ENCODE peak calls at places on chromosomes 6 and 20, in six cellular contexts. One of them, this sample, is unnamed.
A peak's percentile ranks its signal among the peaks of the same experiment; 100 is the strongest.

GRCh38 chr6:126030045-126030444 is 43.7 kb downstream of the TRMT11 start:
- DNase-seq in stimulated activated CD8-positive, alpha-beta memory T cell treated with anti-CD3 and anti-CD28 coated beads, Interleukin-4, amount 100 ng/mL, for 1 hour: no peak
- DNase-seq in GM23338: no peak
- DNase-seq in GM23248: no peak
- DNase-seq in stimulated activated CD4-positive, alpha-beta T cell treated with anti-CD3 and anti-CD28 coated beads, Interleukin-2, amount 100 ng/mL, for 24 hours: no peak
- DNase-seq in M059J: peak; percentile 49
- DNase-seq in this sample: no peak

GRCh38 chr20:44643596-44644383 is 7.7 kb downstream of the ADA start:
- DNase-seq in stimulated activated CD8-positive, alpha-beta memory T cell treated with anti-CD3 and anti-CD28 coated beads, Interleukin-4, amount 100 ng/mL, for 1 hour: no peak
- DNase-seq in GM23338: peak; percentile 54
- DNase-seq in stimulated activated CD4-positive, alpha-beta T cell treated with anti-CD3 and anti-CD28 coated beads, Interleukin-2, amount 100 ng/mL, for 24 hours: peak; percentile 40
- DNase-seq in M059J: peak; percentile 99
- DNase-seq in GM23248: peak; percentile 90
- DNase-seq in this sample: peak; percentile 16

GRCh38 chr20:40255368-40255767 is 433.7 kb downstream of the MAFB start:
- DNase-seq in M059J: no peak
- DNase-seq in GM23248: peak; percentile 61
- DNase-seq in GM23338: no peak
- DNase-seq in stimulated activated CD8-positive, alpha-beta memory T cell treated with anti-CD3 and anti-CD28 coated beads, Interleukin-4, amount 100 ng/mL, for 1 hour: no peak
- DNase-seq in stimulated activated CD4-positive, alpha-beta T cell treated with anti-CD3 and anti-CD28 coated beads, Interleukin-2, amount 100 ng/mL, for 24 hours: no peak
- DNase-seq in this sample: no peak

GRCh38 chr6:127515794-127516675 is 3.1 kb downstream of the MTCL3 start:
- DNase-seq in M059J: peak; percentile 78
- DNase-seq in GM23248: peak; percentile 82
- DNase-seq in GM23338: peak; percentile 74
- DNase-seq in stimulated activated CD4-positive, alpha-beta T cell treated with anti-CD3 and anti-CD28 coated beads, Interleukin-2, amount 100 ng/mL, for 24 hours: peak; percentile 72
- DNase-seq in stimulated activated CD8-positive, alpha-beta memory T cell treated with anti-CD3 and anti-CD28 coated beads, Interleukin-4, amount 100 ng/mL, for 1 hour: peak; percentile 8
- DNase-seq in this sample: peak; percentile 88

GRCh38 chr6:157150076-157150475 is 173.2 kb downstream of the TMEM242 start:
- DNase-seq in stimulated activated CD8-positive, alpha-beta memory T cell treated with anti-CD3 and anti-CD28 coated beads, Interleukin-4, amount 100 ng/mL, for 1 hour: no peak
- DNase-seq in GM23338: no peak
- DNase-seq in M059J: peak; percentile 80
- DNase-seq in GM23248: peak; percentile 13
- DNase-seq in stimulated activated CD4-positive, alpha-beta T cell treated with anti-CD3 and anti-CD28 coated beads, Interleukin-2, amount 100 ng/mL, for 24 hours: no peak
- DNase-seq in this sample: no peak

GRCh38 chr6:32668226-32668747 is 1.8 kb upstream of the HLA-DQB1 start:
- DNase-seq in M059J: peak; percentile 75
- DNase-seq in GM23248: peak; percentile 24
- DNase-seq in stimulated activated CD4-positive, alpha-beta T cell treated with anti-CD3 and anti-CD28 coated beads, Interleukin-2, amount 100 ng/mL, for 24 hours: peak; percentile 22
- DNase-seq in stimulated activated CD8-positive, alpha-beta memory T cell treated with anti-CD3 and anti-CD28 coated beads, Interleukin-4, amount 100 ng/mL, for 1 hour: peak; percentile 21
- DNase-seq in GM23338: peak; percentile 74
- DNase-seq in this sample: no peak

GRCh38 chr6:14280766-14281293 is 163.3 kb downstream of the CD83 start:
- DNase-seq in stimulated activated CD4-positive, alpha-beta T cell treated with anti-CD3 and anti-CD28 coated beads, Interleukin-2, amount 100 ng/mL, for 24 hours: no peak
- DNase-seq in GM23338: peak; percentile 60
- DNase-seq in GM23248: no peak
- DNase-seq in stimulated activated CD8-positive, alpha-beta memory T cell treated with anti-CD3 and anti-CD28 coated beads, Interleukin-4, amount 100 ng/mL, for 1 hour: no peak
- DNase-seq in M059J: no peak
- DNase-seq in this sample: peak; percentile 84

GRCh38 chr6:36676142-36677058 is 2.1 kb upstream of the CDKN1A start:
- DNase-seq in GM23338: no peak
- DNase-seq in stimulated activated CD8-positive, alpha-beta memory T cell treated with anti-CD3 and anti-CD28 coated beads, Interleukin-4, amount 100 ng/mL, for 1 hour: no peak
- DNase-seq in stimulated activated CD4-positive, alpha-beta T cell treated with anti-CD3 and anti-CD28 coated beads, Interleukin-2, amount 100 ng/mL, for 24 hours: no peak
- DNase-seq in GM23248: peak; percentile 60
- DNase-seq in M059J: no peak
- DNase-seq in this sample: no peak

GRCh38 chr20:32907886-32908285 is 49.2 kb downstream of the EFCAB8 start:
- DNase-seq in M059J: no peak
- DNase-seq in stimulated activated CD8-positive, alpha-beta memory T cell treated with anti-CD3 and anti-CD28 coated beads, Interleukin-4, amount 100 ng/mL, for 1 hour: no peak
- DNase-seq in GM23248: no peak
- DNase-seq in stimulated activated CD4-positive, alpha-beta T cell treated with anti-CD3 and anti-CD28 coated beads, Interleukin-2, amount 100 ng/mL, for 24 hours: no peak
- DNase-seq in GM23338: no peak
- DNase-seq in this sample: no peak

GRCh38 chr20:54162378-54162777 is 11.4 kb downstream of the CYP24A1 start:
- DNase-seq in M059J: no peak
- DNase-seq in GM23248: no peak
- DNase-seq in stimulated activated CD8-positive, alpha-beta memory T cell treated with anti-CD3 and anti-CD28 coated beads, Interleukin-4, amount 100 ng/mL, for 1 hour: no peak
- DNase-seq in stimulated activated CD4-positive, alpha-beta T cell treated with anti-CD3 and anti-CD28 coated beads, Interleukin-2, amount 100 ng/mL, for 24 hours: no peak
- DNase-seq in GM23338: no peak
- DNase-seq in this sample: no peak

GRCh38 chr20:34558320-34559202 is at the start of gene MAP1LC3A:
- DNase-seq in M059J: peak; percentile 96
- DNase-seq in GM23338: peak; percentile 98
- DNase-seq in stimulated activated CD8-positive, alpha-beta memory T cell treated with anti-CD3 and anti-CD28 coated beads, Interleukin-4, amount 100 ng/mL, for 1 hour: peak; percentile 83
- DNase-seq in stimulated activated CD4-positive, alpha-beta T cell treated with anti-CD3 and anti-CD28 coated beads, Interleukin-2, amount 100 ng/mL, for 24 hours: peak; percentile 93
- DNase-seq in GM23248: peak; percentile 99
- DNase-seq in this sample: no peak

GRCh38 chr20:43096471-43096870 is 93.2 kb downstream of the PTPRT start:
- DNase-seq in stimulated activated CD8-positive, alpha-beta memory T cell treated with anti-CD3 and anti-CD28 coated beads, Interleukin-4, amount 100 ng/mL, for 1 hour: no peak
- DNase-seq in GM23248: no peak
- DNase-seq in GM23338: no peak
- DNase-seq in stimulated activated CD4-positive, alpha-beta T cell treated with anti-CD3 and anti-CD28 coated beads, Interleukin-2, amount 100 ng/mL, for 24 hours: no peak
- DNase-seq in M059J: no peak
- DNase-seq in this sample: peak; percentile 87

GRCh38 chr6:88709819-88710246 is 253.6 kb downstream of the RNGTT start:
- DNase-seq in stimulated activated CD8-positive, alpha-beta memory T cell treated with anti-CD3 and anti-CD28 coated beads, Interleukin-4, amount 100 ng/mL, for 1 hour: no peak
- DNase-seq in GM23338: no peak
- DNase-seq in M059J: no peak
- DNase-seq in stimulated activated CD4-positive, alpha-beta T cell treated with anti-CD3 and anti-CD28 coated beads, Interleukin-2, amount 100 ng/mL, for 24 hours: no peak
- DNase-seq in GM23248: no peak
- DNase-seq in this sample: no peak

GRCh38 chr20:16434087-16434664 is 139.1 kb downstream of the KIF16B start:
- DNase-seq in stimulated activated CD8-positive, alpha-beta memory T cell treated with anti-CD3 and anti-CD28 coated beads, Interleukin-4, amount 100 ng/mL, for 1 hour: peak; percentile 2
- DNase-seq in GM23248: peak; percentile 34
- DNase-seq in M059J: peak; percentile 34
- DNase-seq in GM23338: peak; percentile 86
- DNase-seq in stimulated activated CD4-positive, alpha-beta T cell treated with anti-CD3 and anti-CD28 coated beads, Interleukin-2, amount 100 ng/mL, for 24 hours: peak; percentile 66
- DNase-seq in this sample: peak; percentile 72

GRCh38 chr6:23320588-23320987 is 751.2 kb downstream of the HDGFL1 start:
- DNase-seq in stimulated activated CD8-positive, alpha-beta memory T cell treated with anti-CD3 and anti-CD28 coated beads, Interleukin-4, amount 100 ng/mL, for 1 hour: no peak
- DNase-seq in GM23248: no peak
- DNase-seq in M059J: no peak
- DNase-seq in stimulated activated CD4-positive, alpha-beta T cell treated with anti-CD3 and anti-CD28 coated beads, Interleukin-2, amount 100 ng/mL, for 24 hours: no peak
- DNase-seq in GM23338: no peak
- DNase-seq in this sample: no peak

GRCh38 chr20:63456429-63457284 is 15.8 kb downstream of the KCNQ2 start:
- DNase-seq in GM23338: no peak
- DNase-seq in GM23248: peak; percentile 51
- DNase-seq in stimulated activated CD8-positive, alpha-beta memory T cell treated with anti-CD3 and anti-CD28 coated beads, Interleukin-4, amount 100 ng/mL, for 1 hour: no peak
- DNase-seq in stimulated activated CD4-positive, alpha-beta T cell treated with anti-CD3 and anti-CD28 coated beads, Interleukin-2, amount 100 ng/mL, for 24 hours: no peak
- DNase-seq in M059J: no peak
- DNase-seq in this sample: no peak

GRCh38 chr20:25669826-25670422 is 26.7 kb downstream of the ZNF337 start:
- DNase-seq in GM23248: peak; percentile 84
- DNase-seq in M059J: peak; percentile 27
- DNase-seq in stimulated activated CD4-positive, alpha-beta T cell treated with anti-CD3 and anti-CD28 coated beads, Interleukin-2, amount 100 ng/mL, for 24 hours: no peak
- DNase-seq in stimulated activated CD8-positive, alpha-beta memory T cell treated with anti-CD3 and anti-CD28 coated beads, Interleukin-4, amount 100 ng/mL, for 1 hour: no peak
- DNase-seq in GM23338: peak; percentile 65
- DNase-seq in this sample: peak; percentile 44

GRCh38 chr20:3710703-3711417 is 1.5 kb downstream of the SIGLEC1 start:
- DNase-seq in stimulated activated CD8-positive, alpha-beta memory T cell treated with anti-CD3 and anti-CD28 coated beads, Interleukin-4, amount 100 ng/mL, for 1 hour: peak; percentile 42
- DNase-seq in GM23248: peak; percentile 63
- DNase-seq in stimulated activated CD4-positive, alpha-beta T cell treated with anti-CD3 and anti-CD28 coated beads, Interleukin-2, amount 100 ng/mL, for 24 hours: peak; percentile 87
- DNase-seq in GM23338: peak; percentile 82
- DNase-seq in M059J: peak; percentile 54
- DNase-seq in this sample: peak; percentile 68

GRCh38 chr6:100134297-100134696 is 140.3 kb upstream of the MCHR2 start:
- DNase-seq in GM23248: no peak
- DNase-seq in stimulated activated CD8-positive, alpha-beta memory T cell treated with anti-CD3 and anti-CD28 coated beads, Interleukin-4, amount 100 ng/mL, for 1 hour: no peak
- DNase-seq in GM23338: no peak
- DNase-seq in M059J: no peak
- DNase-seq in stimulated activated CD4-positive, alpha-beta T cell treated with anti-CD3 and anti-CD28 coated beads, Interleukin-2, amount 100 ng/mL, for 24 hours: no peak
- DNase-seq in this sample: no peak

GRCh38 chr20:20593447-20594170 is 118.8 kb downstream of the RALGAPA2 start:
- DNase-seq in stimulated activated CD4-positive, alpha-beta T cell treated with anti-CD3 and anti-CD28 coated beads, Interleukin-2, amount 100 ng/mL, for 24 hours: peak; percentile 14
- DNase-seq in GM23248: peak; percentile 81
- DNase-seq in stimulated activated CD8-positive, alpha-beta memory T cell treated with anti-CD3 and anti-CD28 coated beads, Interleukin-4, amount 100 ng/mL, for 1 hour: no peak
- DNase-seq in GM23338: peak; percentile 91
- DNase-seq in M059J: peak; percentile 56
- DNase-seq in this sample: peak; percentile 97

GRCh38 chr20:35901678-35902544 is 52.4 kb downstream of the SCAND1 start:
- DNase-seq in stimulated activated CD4-positive, alpha-beta T cell treated with anti-CD3 and anti-CD28 coated beads, Interleukin-2, amount 100 ng/mL, for 24 hours: no peak
- DNase-seq in M059J: peak; percentile 95
- DNase-seq in stimulated activated CD8-positive, alpha-beta memory T cell treated with anti-CD3 and anti-CD28 coated beads, Interleukin-4, amount 100 ng/mL, for 1 hour: no peak
- DNase-seq in GM23338: no peak
- DNase-seq in GM23248: peak; percentile 91
- DNase-seq in this sample: peak; percentile 96

GRCh38 chr6:401239-401993 is 9.9 kb downstream of the IRF4 start:
- DNase-seq in GM23338: no peak
- DNase-seq in GM23248: no peak
- DNase-seq in stimulated activated CD8-positive, alpha-beta memory T cell treated with anti-CD3 and anti-CD28 coated beads, Interleukin-4, amount 100 ng/mL, for 1 hour: no peak
- DNase-seq in M059J: no peak
- DNase-seq in stimulated activated CD4-positive, alpha-beta T cell treated with anti-CD3 and anti-CD28 coated beads, Interleukin-2, amount 100 ng/mL, for 24 hours: no peak
- DNase-seq in this sample: no peak

GRCh38 chr20:10309326-10309725 is 90.7 kb downstream of the SNAP25 start:
- DNase-seq in stimulated activated CD8-positive, alpha-beta memory T cell treated with anti-CD3 and anti-CD28 coated beads, Interleukin-4, amount 100 ng/mL, for 1 hour: no peak
- DNase-seq in GM23338: no peak
- DNase-seq in M059J: peak; percentile 98
- DNase-seq in GM23248: peak; percentile 89
- DNase-seq in stimulated activated CD4-positive, alpha-beta T cell treated with anti-CD3 and anti-CD28 coated beads, Interleukin-2, amount 100 ng/mL, for 24 hours: no peak
- DNase-seq in this sample: no peak

GRCh38 chr6:26155066-26155925 is 68.1 kb downstream of the HFE start:
- DNase-seq in GM23248: peak; percentile 52
- DNase-seq in stimulated activated CD8-positive, alpha-beta memory T cell treated with anti-CD3 and anti-CD28 coated beads, Interleukin-4, amount 100 ng/mL, for 1 hour: no peak
- DNase-seq in stimulated activated CD4-positive, alpha-beta T cell treated with anti-CD3 and anti-CD28 coated beads, Interleukin-2, amount 100 ng/mL, for 24 hours: peak; percentile 45
- DNase-seq in M059J: peak; percentile 53
- DNase-seq in GM23338: peak; percentile 60
- DNase-seq in this sample: peak; percentile 83

GRCh38 chr6:77456531-77457248 is 6.6 kb downstream of the HTR1B start:
- DNase-seq in M059J: peak; percentile 97
- DNase-seq in stimulated activated CD8-positive, alpha-beta memory T cell treated with anti-CD3 and anti-CD28 coated beads, Interleukin-4, amount 100 ng/mL, for 1 hour: no peak
- DNase-seq in GM23248: peak; percentile 97
- DNase-seq in stimulated activated CD4-positive, alpha-beta T cell treated with anti-CD3 and anti-CD28 coated beads, Interleukin-2, amount 100 ng/mL, for 24 hours: no peak
- DNase-seq in GM23338: no peak
- DNase-seq in this sample: peak; percentile 64

GRCh38 chr20:41631826-41632225 is 13.6 kb upstream of the CHD6 start:
- DNase-seq in GM23338: no peak
- DNase-seq in GM23248: peak; percentile 83
- DNase-seq in M059J: peak; percentile 91
- DNase-seq in stimulated activated CD4-positive, alpha-beta T cell treated with anti-CD3 and anti-CD28 coated beads, Interleukin-2, amount 100 ng/mL, for 24 hours: no peak
- DNase-seq in stimulated activated CD8-positive, alpha-beta memory T cell treated with anti-CD3 and anti-CD28 coated beads, Interleukin-4, amount 100 ng/mL, for 1 hour: no peak
- DNase-seq in this sample: no peak

GRCh38 chr20:38836991-38837390 is 31.5 kb downstream of the PPP1R16B start:
- DNase-seq in GM23248: no peak
- DNase-seq in M059J: no peak
- DNase-seq in stimulated activated CD8-positive, alpha-beta memory T cell treated with anti-CD3 and anti-CD28 coated beads, Interleukin-4, amount 100 ng/mL, for 1 hour: no peak
- DNase-seq in GM23338: no peak
- DNase-seq in stimulated activated CD4-positive, alpha-beta T cell treated with anti-CD3 and anti-CD28 coated beads, Interleukin-2, amount 100 ng/mL, for 24 hours: no peak
- DNase-seq in this sample: no peak

GRCh38 chr6:92777146-92777740 is 642.1 kb downstream of the EPHA7 start:
- DNase-seq in GM23338: peak; percentile 82
- DNase-seq in stimulated activated CD4-positive, alpha-beta T cell treated with anti-CD3 and anti-CD28 coated beads, Interleukin-2, amount 100 ng/mL, for 24 hours: no peak
- DNase-seq in GM23248: peak; percentile 2
- DNase-seq in stimulated activated CD8-positive, alpha-beta memory T cell treated with anti-CD3 and anti-CD28 coated beads, Interleukin-4, amount 100 ng/mL, for 1 hour: no peak
- DNase-seq in M059J: no peak
- DNase-seq in this sample: peak; percentile 50

GRCh38 chr20:33811763-33812672 is 870 bp downstream of the CHMP4B start:
- DNase-seq in GM23248: peak; percentile 94
- DNase-seq in M059J: peak; percentile 94
- DNase-seq in stimulated activated CD8-positive, alpha-beta memory T cell treated with anti-CD3 and anti-CD28 coated beads, Interleukin-4, amount 100 ng/mL, for 1 hour: peak; percentile 8
- DNase-seq in GM23338: peak; percentile 57
- DNase-seq in stimulated activated CD4-positive, alpha-beta T cell treated with anti-CD3 and anti-CD28 coated beads, Interleukin-2, amount 100 ng/mL, for 24 hours: peak; percentile 46
- DNase-seq in this sample: peak; percentile 50

GRCh38 chr20:37295001-37295400 is 5.5 kb downstream of the MANBAL start:
- DNase-seq in GM23248: peak; percentile 99
- DNase-seq in stimulated activated CD8-positive, alpha-beta memory T cell treated with anti-CD3 and anti-CD28 coated beads, Interleukin-4, amount 100 ng/mL, for 1 hour: no peak
- DNase-seq in stimulated activated CD4-positive, alpha-beta T cell treated with anti-CD3 and anti-CD28 coated beads, Interleukin-2, amount 100 ng/mL, for 24 hours: no peak
- DNase-seq in M059J: peak; percentile 100
- DNase-seq in GM23338: no peak
- DNase-seq in this sample: no peak